ENCODE peak calls at places on chromosomes 16 and 17, in six cellular contexts. X is RWPE1; U is central memory CD4-positive, alpha-beta T cell; P is adrenal gland; B is activated CD4-positive, alpha-beta T cell treated with anti-CD3 and anti-CD28 coated beads, Interleukin-2, amount 50 U/mL, for 4 hours; I is astrocyte of the hippocampus. J is an unnamed sample.

GRCh38 chr16:11190585-11191565 is 65.1 kb downstream of the SOCS1 start:
- DNase-seq in I (no peak), U (no peak), B (no peak), X (no peak), P (no peak), J (no peak)

GRCh38 chr17:77697480-77698400 is 260.8 kb upstream of the TNRC6C start:
- DNase-seq in U (no peak), X (no peak), B (no peak), P (no peak), I (no peak), J (no peak)

GRCh38 chr17:72372185-72372584 is 251.4 kb downstream of the SOX9 start:
- DNase-seq in B (no peak), I (peak), P (no peak), U (no peak), X (no peak), J (no peak)

GRCh38 chr17:73616120-73616872 is 27.9 kb downstream of the SDK2 start:
- DNase-seq in P (no peak), B (no peak), U (no peak), I (no peak), X (no peak), J (no peak)

GRCh38 chr16:3375680-3376079 is 20.0 kb downstream of the OR2C1 start:
- DNase-seq in U (no peak), P (no peak), B (no peak), I (no peak), X (no peak), J (no peak)

GRCh38 chr16:2039286-2040030 is 8.2 kb downstream of the NTHL1 start:
- DNase-seq in B (no peak), I (no peak), P (no peak), U (no peak), X (no peak), J (no peak)

GRCh38 chr17:35214192-35214591 is 20.0 kb upstream of the SLC35G3 start:
- DNase-seq in B (no peak), P (no peak), U (peak), X (no peak), I (no peak), J (no peak)

GRCh38 chr17:81210868-81211267 is 11.9 kb downstream of the CEP131 start:
- DNase-seq in P (no peak), X (no peak), B (no peak), U (no peak), I (peak), J (no peak)

GRCh38 chr17:80455328-80455710 is 21.1 kb downstream of the NPTX1 start:
- DNase-seq in B (peak), U (no peak), I (no peak), X (peak), P (peak), J (peak)

GRCh38 chr16:56325956-56326355 is 99.4 kb downstream of the AMFR start:
- DNase-seq in X (no peak), P (no peak), B (no peak), I (no peak), U (no peak), J (no peak)

GRCh38 chr17:4449736-4450135 is 16.0 kb downstream of the SPNS3 start:
- DNase-seq in P (no peak), U (no peak), I (no peak), B (no peak), X (no peak), J (no peak)

GRCh38 chr17:64491034-64491860 is 5.6 kb downstream of the POLG2 start:
- DNase-seq in U (peak), X (no peak), I (peak), B (peak), P (no peak), J (peak)

GRCh38 chr16:72646615-72647014 is 401.3 kb downstream of the ZFHX3 start:
- DNase-seq in I (no peak), B (no peak), P (no peak), X (no peak), U (no peak), J (no peak)

GRCh38 chr17:43755389-43755875 is 3.2 kb downstream of the SOST start:
- DNase-seq in I (peak), B (no peak), X (no peak), P (no peak), U (no peak), J (peak)

GRCh38 chr16:78385406-78385805 is 286.0 kb downstream of the WWOX start:
- DNase-seq in X (no peak), B (no peak), P (no peak), U (no peak), I (no peak), J (no peak)

GRCh38 chr17:58325976-58326468 is 2.6 kb downstream of the TSPOAP1 start:
- DNase-seq in P (no peak), I (no peak), X (no peak), B (no peak), U (no peak), J (no peak)

J was measured in neural progenitor cell.